ENCODE peak calls at places on chromosomes 4 and X, in nine cellular contexts. One of them, this sample, is unnamed.

GRCh38 chr4:176896211-176896610 is 103.5 kb upstream of the VEGFC start:
- DNase-seq in BE2C: no peak
- DNase-seq in glutamatergic neuron: no peak
- DNase-seq in gastrocnemius medialis: no peak
- DNase-seq in H1: no peak
- DNase-seq in stomach: no peak
- DNase-seq in left ventricle myocardium inferior: no peak
- DNase-seq in mucosa of descending colon: no peak
- DNase-seq in left lung: no peak
- DNase-seq in this sample: no peak

GRCh38 chr4:79575709-79576479 is 167.9 kb upstream of the GK2 start:
- DNase-seq in H1: no peak
- DNase-seq in stomach: no peak
- DNase-seq in glutamatergic neuron: no peak
- DNase-seq in mucosa of descending colon: no peak
- DNase-seq in left lung: no peak
- DNase-seq in BE2C: no peak
- DNase-seq in left ventricle myocardium inferior: no peak
- DNase-seq in gastrocnemius medialis: peak; percentile 39
- DNase-seq in this sample: no peak

GRCh38 chrX:63275127-63275526 is 76.0 kb downstream of the SPIN4 start:
- DNase-seq in left lung: no peak
- DNase-seq in mucosa of descending colon: peak; percentile 27
- DNase-seq in H1: no peak
- DNase-seq in stomach: no peak
- DNase-seq in left ventricle myocardium inferior: no peak
- DNase-seq in glutamatergic neuron: peak; percentile 49
- DNase-seq in gastrocnemius medialis: no peak
- DNase-seq in BE2C: peak; percentile 25
- DNase-seq in this sample: peak; percentile 14

GRCh38 chrX:154051210-154051810 is 31.6 kb upstream of the IRAK1 start:
- DNase-seq in stomach: peak; percentile 82
- DNase-seq in left ventricle myocardium inferior: peak; percentile 60
- DNase-seq in glutamatergic neuron: peak; percentile 65
- DNase-seq in mucosa of descending colon: peak; percentile 61
- DNase-seq in H1: no peak
- DNase-seq in BE2C: peak; percentile 73
- DNase-seq in gastrocnemius medialis: peak; percentile 66
- DNase-seq in left lung: no peak
- DNase-seq in this sample: peak; percentile 65

GRCh38 chrX:93874554-93874953 is 200.5 kb downstream of the FAM133A start:
- DNase-seq in left ventricle myocardium inferior: no peak
- DNase-seq in left lung: no peak
- DNase-seq in stomach: no peak
- DNase-seq in BE2C: peak; percentile 3
- DNase-seq in glutamatergic neuron: peak; percentile 15
- DNase-seq in H1: no peak
- DNase-seq in gastrocnemius medialis: no peak
- DNase-seq in mucosa of descending colon: no peak
- DNase-seq in this sample: peak; percentile 65

GRCh38 chrX:141652315-141652714 is 46.2 kb downstream of the SPANXD start:
- DNase-seq in left lung: no peak
- DNase-seq in left ventricle myocardium inferior: no peak
- DNase-seq in gastrocnemius medialis: no peak
- DNase-seq in mucosa of descending colon: no peak
- DNase-seq in stomach: no peak
- DNase-seq in BE2C: no peak
- DNase-seq in glutamatergic neuron: no peak
- DNase-seq in H1: no peak
- DNase-seq in this sample: no peak

GRCh38 chr4:180828455-180829018 is 1414.7 kb upstream of the TENM3 start:
- DNase-seq in BE2C: peak; percentile 65
- DNase-seq in gastrocnemius medialis: no peak
- DNase-seq in glutamatergic neuron: no peak
- DNase-seq in left ventricle myocardium inferior: no peak
- DNase-seq in mucosa of descending colon: no peak
- DNase-seq in H1: no peak
- DNase-seq in left lung: no peak
- DNase-seq in stomach: no peak
- DNase-seq in this sample: peak; percentile 48

GRCh38 chr4:55172694-55173287 is 47.4 kb upstream of the KDR start:
- DNase-seq in left ventricle myocardium inferior: peak; percentile 23
- DNase-seq in stomach: no peak
- DNase-seq in glutamatergic neuron: no peak
- DNase-seq in BE2C: no peak
- DNase-seq in mucosa of descending colon: no peak
- DNase-seq in gastrocnemius medialis: no peak
- DNase-seq in H1: no peak
- DNase-seq in left lung: no peak
- DNase-seq in this sample: no peak

GRCh38 chr4:39933689-39934590 is 43.8 kb downstream of the PDS5A start:
- DNase-seq in H1: no peak
- DNase-seq in glutamatergic neuron: no peak
- DNase-seq in mucosa of descending colon: no peak
- DNase-seq in left ventricle myocardium inferior: no peak
- DNase-seq in stomach: no peak
- DNase-seq in gastrocnemius medialis: no peak
- DNase-seq in BE2C: no peak
- DNase-seq in left lung: no peak
- DNase-seq in this sample: no peak

GRCh38 chr4:116632269-116632668 is 453.1 kb downstream of the TRAM1L1 start:
- DNase-seq in left lung: no peak
- DNase-seq in gastrocnemius medialis: no peak
- DNase-seq in BE2C: no peak
- DNase-seq in stomach: no peak
- DNase-seq in mucosa of descending colon: no peak
- DNase-seq in left ventricle myocardium inferior: no peak
- DNase-seq in glutamatergic neuron: no peak
- DNase-seq in H1: no peak
- DNase-seq in this sample: no peak

GRCh38 chr4:188879598-188879997 is 740.4 kb downstream of the TRIML1 start:
- DNase-seq in glutamatergic neuron: no peak
- DNase-seq in gastrocnemius medialis: no peak
- DNase-seq in left lung: no peak
- DNase-seq in mucosa of descending colon: no peak
- DNase-seq in H1: no peak
- DNase-seq in left ventricle myocardium inferior: no peak
- DNase-seq in BE2C: no peak
- DNase-seq in stomach: no peak
- DNase-seq in this sample: no peak

DNA sequence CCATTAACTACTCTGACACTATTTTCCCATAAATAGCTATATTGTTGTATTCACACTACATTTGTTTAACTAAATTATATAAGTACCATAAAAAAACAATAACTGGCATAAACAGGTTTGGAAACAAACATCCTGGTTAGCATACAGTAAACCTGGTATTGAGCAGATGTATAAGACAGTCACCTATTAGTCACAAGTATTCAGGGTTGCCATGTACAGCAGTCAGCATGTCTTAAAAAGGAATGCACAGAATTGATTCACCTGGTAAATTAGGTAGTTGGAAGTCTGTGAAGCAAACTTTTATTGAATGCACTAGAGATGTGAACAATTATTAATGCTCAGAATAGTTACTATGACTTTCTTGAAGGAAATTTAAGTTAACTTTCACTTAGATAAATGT is 137.9 kb downstream of the FAM13A start:
- DNase-seq in left ventricle myocardium inferior: no peak
- DNase-seq in glutamatergic neuron: no peak
- DNase-seq in H1: no peak
- DNase-seq in mucosa of descending colon: no peak
- DNase-seq in BE2C: no peak
- DNase-seq in stomach: no peak
- DNase-seq in gastrocnemius medialis: no peak
- DNase-seq in left lung: no peak
- DNase-seq in this sample: no peak
- TF ChIP-seq CTCF in left ventricle myocardium inferior: no peak
- TF ChIP-seq CTCF in glutamatergic neuron: no peak
- TF ChIP-seq CTCF in H1: no peak
- TF ChIP-seq CTCF in mucosa of descending colon: no peak
- TF ChIP-seq CTCF in BE2C: no peak
- TF ChIP-seq CTCF in stomach: no peak
- TF ChIP-seq CTCF in gastrocnemius medialis: no peak
- TF ChIP-seq CTCF in left lung: no peak
- TF ChIP-seq CTCF in this sample: no peak

GRCh38 chrX:96719161-96719875 is 34.7 kb downstream of the DIAPH2 start:
- DNase-seq in left lung: no peak
- DNase-seq in left ventricle myocardium inferior: no peak
- DNase-seq in gastrocnemius medialis: no peak
- DNase-seq in BE2C: no peak
- DNase-seq in H1: no peak
- DNase-seq in mucosa of descending colon: no peak
- DNase-seq in glutamatergic neuron: no peak
- DNase-seq in stomach: no peak
- DNase-seq in this sample: no peak

GRCh38 chrX:96721398-96721797 is 36.8 kb downstream of the DIAPH2 start:
- DNase-seq in mucosa of descending colon: no peak
- DNase-seq in BE2C: no peak
- DNase-seq in left ventricle myocardium inferior: no peak
- DNase-seq in left lung: no peak
- DNase-seq in stomach: no peak
- DNase-seq in gastrocnemius medialis: no peak
- DNase-seq in glutamatergic neuron: no peak
- DNase-seq in H1: no peak
- DNase-seq in this sample: no peak

GRCh38 chrX:96713303-96713702 is 28.7 kb downstream of the DIAPH2 start:
- DNase-seq in left lung: no peak
- DNase-seq in BE2C: no peak
- DNase-seq in stomach: no peak
- DNase-seq in H1: no peak
- DNase-seq in gastrocnemius medialis: no peak
- DNase-seq in glutamatergic neuron: no peak
- DNase-seq in mucosa of descending colon: no peak
- DNase-seq in left ventricle myocardium inferior: no peak
- DNase-seq in this sample: no peak

GRCh38 chrX:96710031-96710430 is 25.4 kb downstream of the DIAPH2 start:
- DNase-seq in H1: no peak
- DNase-seq in glutamatergic neuron: no peak
- DNase-seq in left lung: no peak
- DNase-seq in left ventricle myocardium inferior: no peak
- DNase-seq in mucosa of descending colon: no peak
- DNase-seq in stomach: no peak
- DNase-seq in BE2C: no peak
- DNase-seq in gastrocnemius medialis: no peak
- DNase-seq in this sample: no peak

GRCh38 chrX:96715412-96715940 is 30.8 kb downstream of the DIAPH2 start:
- DNase-seq in left lung: no peak
- DNase-seq in BE2C: no peak
- DNase-seq in left ventricle myocardium inferior: no peak
- DNase-seq in gastrocnemius medialis: no peak
- DNase-seq in H1: no peak
- DNase-seq in glutamatergic neuron: no peak
- DNase-seq in stomach: no peak
- DNase-seq in mucosa of descending colon: no peak
- DNase-seq in this sample: no peak
- TF ChIP-seq CTCF in left lung: no peak
- TF ChIP-seq CTCF in BE2C: no peak
- TF ChIP-seq CTCF in left ventricle myocardium inferior: no peak
- TF ChIP-seq CTCF in gastrocnemius medialis: no peak
- TF ChIP-seq CTCF in H1: no peak
- TF ChIP-seq CTCF in glutamatergic neuron: no peak
- TF ChIP-seq CTCF in stomach: no peak
- TF ChIP-seq CTCF in mucosa of descending colon: no peak
- TF ChIP-seq CTCF in this sample: no peak

DNA sequence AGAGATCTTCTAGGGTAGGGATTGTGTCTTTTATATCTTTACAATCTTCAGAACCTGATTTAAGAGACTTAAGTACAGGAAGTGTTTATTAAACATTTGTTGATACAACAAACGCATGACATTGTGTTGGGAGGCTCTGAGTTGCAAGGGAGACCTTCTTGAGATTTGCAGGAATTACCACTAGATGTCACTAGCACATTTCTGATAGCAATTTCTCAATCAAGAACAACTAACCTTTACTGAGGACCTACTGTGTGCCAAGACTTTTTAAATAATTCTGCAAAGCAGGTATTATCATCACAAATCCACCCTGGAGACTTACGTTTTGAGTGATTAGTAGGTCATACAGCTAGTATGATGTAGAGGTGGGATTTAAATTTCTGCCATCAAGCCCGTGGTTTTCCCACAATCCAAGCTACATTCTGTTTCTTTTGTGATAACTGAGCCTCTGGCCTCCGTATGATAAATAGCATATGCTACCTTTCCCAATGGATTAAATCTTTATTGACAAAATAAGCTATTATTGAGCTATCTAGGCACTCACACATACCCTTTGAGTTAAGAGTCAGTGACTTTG is 986.0 kb downstream of the CCSER1 start:
- DNase-seq in H1: no peak
- DNase-seq in left ventricle myocardium inferior: no peak
- DNase-seq in left lung: no peak
- DNase-seq in gastrocnemius medialis: no peak
- DNase-seq in BE2C: no peak
- DNase-seq in glutamatergic neuron: no peak
- DNase-seq in stomach: no peak
- DNase-seq in mucosa of descending colon: no peak
- DNase-seq in this sample: no peak
- TF ChIP-seq CTCF in H1: peak; percentile 61
- TF ChIP-seq CTCF in left ventricle myocardium inferior: peak; percentile 55
- TF ChIP-seq CTCF in left lung: no peak
- TF ChIP-seq CTCF in gastrocnemius medialis: no peak
- TF ChIP-seq CTCF in BE2C: peak; percentile 75
- TF ChIP-seq CTCF in glutamatergic neuron: peak; percentile 59
- TF ChIP-seq CTCF in stomach: no peak
- TF ChIP-seq CTCF in mucosa of descending colon: peak; percentile 10
- TF ChIP-seq CTCF in this sample: peak; percentile 78

GRCh38 chr4:104524026-104524425 is 29.3 kb upstream of the CXXC4 start:
- DNase-seq in stomach: no peak
- DNase-seq in gastrocnemius medialis: no peak
- DNase-seq in glutamatergic neuron: no peak
- DNase-seq in left ventricle myocardium inferior: no peak
- DNase-seq in left lung: no peak
- DNase-seq in mucosa of descending colon: no peak
- DNase-seq in BE2C: no peak
- DNase-seq in H1: no peak
- DNase-seq in this sample: no peak

GRCh38 chr4:104524591-104524990 is 29.9 kb upstream of the CXXC4 start:
- DNase-seq in left lung: no peak
- DNase-seq in glutamatergic neuron: no peak
- DNase-seq in stomach: no peak
- DNase-seq in BE2C: no peak
- DNase-seq in gastrocnemius medialis: no peak
- DNase-seq in mucosa of descending colon: no peak
- DNase-seq in left ventricle myocardium inferior: no peak
- DNase-seq in H1: no peak
- DNase-seq in this sample: no peak

GRCh38 chr4:104516884-104517283 is 22.2 kb upstream of the CXXC4 start:
- DNase-seq in gastrocnemius medialis: no peak
- DNase-seq in stomach: no peak
- DNase-seq in left lung: no peak
- DNase-seq in BE2C: no peak
- DNase-seq in H1: no peak
- DNase-seq in mucosa of descending colon: no peak
- DNase-seq in left ventricle myocardium inferior: no peak
- DNase-seq in glutamatergic neuron: no peak
- DNase-seq in this sample: no peak

DNA sequence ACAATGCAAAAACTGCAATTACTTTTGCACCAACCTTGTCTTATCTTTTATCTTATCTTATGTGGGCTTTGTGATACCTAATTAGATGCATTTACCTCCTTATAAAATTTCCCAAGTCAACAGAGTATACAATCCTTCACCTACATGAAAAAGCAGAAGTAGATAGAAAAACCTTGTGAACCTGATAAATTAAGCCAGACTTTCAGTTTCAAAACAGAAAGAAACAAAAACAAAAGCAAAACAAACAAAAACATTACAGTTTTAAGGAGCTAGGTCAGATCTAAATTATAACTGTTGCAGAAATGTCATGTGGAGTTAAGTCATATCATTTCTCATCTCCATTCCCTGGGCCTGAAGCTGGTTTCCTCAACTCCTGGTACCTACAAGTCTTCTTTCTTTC is 24.9 kb upstream of the CXXC4 start:
- DNase-seq in glutamatergic neuron: no peak
- DNase-seq in BE2C: no peak
- DNase-seq in left lung: no peak
- DNase-seq in H1: no peak
- DNase-seq in stomach: no peak
- DNase-seq in mucosa of descending colon: no peak
- DNase-seq in gastrocnemius medialis: no peak
- DNase-seq in left ventricle myocardium inferior: no peak
- DNase-seq in this sample: no peak
- TF ChIP-seq CTCF in glutamatergic neuron: no peak
- TF ChIP-seq CTCF in BE2C: no peak
- TF ChIP-seq CTCF in left lung: no peak
- TF ChIP-seq CTCF in H1: no peak
- TF ChIP-seq CTCF in stomach: no peak
- TF ChIP-seq CTCF in mucosa of descending colon: no peak
- TF ChIP-seq CTCF in gastrocnemius medialis: no peak
- TF ChIP-seq CTCF in left ventricle myocardium inferior: no peak
- TF ChIP-seq CTCF in this sample: no peak

This sample was measured in neural crest cell.